ENCODE peak calls at places on chromosomes 12 and 14, in eight cellular contexts. T is GM12865; G is activated naive CD4-positive, alpha-beta T cell; Y is H54; D is DMS 273 treated with DMSO at 0.1 percent for 48 hours; Q is stimulated activated CD8-positive, alpha-beta memory T cell treated with anti-CD3 and anti-CD28 coated beads, Interleukin-4, amount 100 ng/mL, for 4 hours; C is NCI-H510A; M is endothelial cell. I is an unnamed sample.

GRCh38 chr14:73755434-73756014 is 41.3 kb upstream of the PNMA1 start:
- DNase-seq in Q (no peak), G (no peak), C (no peak), Y (no peak), T (peak; percentile 51), D (no peak), M (no peak), I (no peak)

GRCh38 chr12:41511247-41511646 is 323.1 kb downstream of the PDZRN4 start:
- DNase-seq in T (no peak), M (no peak), Y (no peak), G (no peak), C (no peak), Q (no peak), D (no peak), I (no peak)

GRCh38 chr12:79690606-79691298 is at the start of gene PAWR:
- DNase-seq in Q (no peak), M (peak; percentile 79), Y (peak; percentile 56), D (peak; percentile 32), T (peak; percentile 88), C (peak; percentile 94), G (no peak), I (peak; percentile 60)

GRCh38 chr12:32551058-32551457 is 128.0 kb upstream of the DNM1L start:
- DNase-seq in G (no peak), D (no peak), M (no peak), Q (no peak), Y (no peak), C (no peak), T (no peak), I (no peak)

GRCh38 chr12:117622741-117623140 is 261.3 kb upstream of the NOS1 start:
- DNase-seq in T (no peak), C (no peak), D (no peak), G (no peak), M (no peak), Y (no peak), Q (no peak), I (no peak)

GRCh38 chr14:76337619-76338545 is 38.1 kb upstream of the ESRRB start:
- DNase-seq in T (no peak), M (no peak), D (peak; percentile 56), C (no peak), Y (no peak), Q (no peak), G (no peak), I (no peak)

GRCh38 chr14:76237349-76237990 is 85.7 kb downstream of the GPATCH2L start:
- DNase-seq in G (no peak), Y (no peak), C (no peak), D (no peak), M (no peak), Q (no peak), T (no peak), I (no peak)

GRCh38 chr12:546920-547845 is 87.4 kb downstream of the B4GALNT3 start:
- DNase-seq in Q (peak; percentile 34), Y (peak; percentile 86), T (peak; percentile 70), D (no peak), G (peak; percentile 60), C (no peak), M (peak; percentile 87), I (peak; percentile 40)

GRCh38 chr12:14994610-14995009 is 21.8 kb downstream of the PDE6H start:
- DNase-seq in Q (no peak), D (no peak), Y (no peak), M (no peak), G (no peak), T (no peak), C (no peak), I (no peak)

GRCh38 chr12:54262403-54262925 is 17.5 kb downstream of the CBX5 start:
- DNase-seq in D (no peak), M (no peak), Q (no peak), T (no peak), C (no peak), Y (no peak), G (no peak), I (no peak)

GRCh38 chr12:45986646-45987338 is 3.6 kb downstream of the SCAF11 start:
- DNase-seq in Q (no peak), D (no peak), M (no peak), C (no peak), G (no peak), Y (no peak), T (peak; percentile 27), I (no peak)

GRCh38 chr12:4106617-4107016 is 166.9 kb upstream of the CCND2 start:
- DNase-seq in D (no peak), G (no peak), Q (no peak), T (peak; percentile 47), C (no peak), Y (no peak), M (no peak), I (no peak)

GRCh38 chr14:26730929-26731618 is 133.2 kb upstream of the NOVA1 start:
- DNase-seq in M (peak; percentile 41), G (no peak), T (no peak), D (no peak), C (no peak), Y (peak; percentile 1), Q (no peak), I (no peak)

GRCh38 chr12:27178723-27179398 is 65.2 kb upstream of the STK38L start:
- DNase-seq in Y (no peak), C (no peak), T (peak; percentile 37), M (no peak), Q (no peak), G (no peak), D (no peak), I (no peak)

GRCh38 chr12:132217800-132218518 is 73.7 kb downstream of the NOC4L start:
- DNase-seq in C (no peak), Q (no peak), T (no peak), Y (no peak), G (no peak), D (no peak), M (no peak), I (no peak)

GRCh38 chr12:47717046-47717442 is 8.2 kb downstream of the ENDOU start:
- DNase-seq in Y (no peak), C (no peak), Q (no peak), T (no peak), G (no peak), M (no peak), D (no peak), I (no peak)

GRCh38 chr12:5034605-5035004 is 9.1 kb upstream of the KCNA5 start:
- DNase-seq in Q (no peak), T (peak; percentile 77), D (no peak), Y (no peak), G (no peak), C (no peak), M (no peak), I (no peak)

GRCh38 chr12:8796831-8797626 is 25.4 kb upstream of the A2ML1 start:
- DNase-seq in C (no peak), M (no peak), Q (no peak), T (no peak), D (no peak), G (no peak), Y (no peak), I (no peak)

GRCh38 chr12:52295663-52296062 is 4.3 kb upstream of the KRT81 start:
- DNase-seq in Y (no peak), G (no peak), M (no peak), C (no peak), T (no peak), Q (no peak), D (no peak), I (no peak)

I was measured in T1000.